ENCODE peak calls at places on chromosomes 7 and 10, in eight cellular contexts. One of them, this sample, is unnamed.

GRCh38 chr7:96833701-96834453 is 124.2 kb upstream of the SEM1 start:
- DNase-seq in hypothalamus: no peak
- DNase-seq in stimulated activated CD8-positive, alpha-beta memory T cell treated with anti-CD3 and anti-CD28 coated beads, Interleukin-4, amount 100 ng/mL, for 24 hours: no peak
- DNase-seq in prostate gland: no peak
- DNase-seq in activated T-cell treated with anti-CD3 and anti-CD28 coated beads, Interleukin-2, amount 50 U/mL, for 72 hours: no peak
- DNase-seq in right cardiac atrium: no peak
- DNase-seq in kidney tubule cell: peak
- DNase-seq in cardiac fibroblast: peak
- DNase-seq in this sample: no peak

GRCh38 chr7:72925546-72926120 is 738 bp downstream of the POM121 start:
- DNase-seq in hypothalamus: no peak
- DNase-seq in stimulated activated CD8-positive, alpha-beta memory T cell treated with anti-CD3 and anti-CD28 coated beads, Interleukin-4, amount 100 ng/mL, for 24 hours: no peak
- DNase-seq in prostate gland: no peak
- DNase-seq in activated T-cell treated with anti-CD3 and anti-CD28 coated beads, Interleukin-2, amount 50 U/mL, for 72 hours: no peak
- DNase-seq in right cardiac atrium: no peak
- DNase-seq in kidney tubule cell: no peak
- DNase-seq in cardiac fibroblast: peak
- DNase-seq in this sample: no peak

GRCh38 chr10:73768881-73769280 is 13.0 kb upstream of the CHCHD1 start:
- DNase-seq in hypothalamus: no peak
- DNase-seq in stimulated activated CD8-positive, alpha-beta memory T cell treated with anti-CD3 and anti-CD28 coated beads, Interleukin-4, amount 100 ng/mL, for 24 hours: no peak
- DNase-seq in prostate gland: no peak
- DNase-seq in activated T-cell treated with anti-CD3 and anti-CD28 coated beads, Interleukin-2, amount 50 U/mL, for 72 hours: peak
- DNase-seq in right cardiac atrium: no peak
- DNase-seq in kidney tubule cell: no peak
- DNase-seq in cardiac fibroblast: no peak
- DNase-seq in this sample: no peak

GRCh38 chr7:51045319-51046102 is 262.8 kb upstream of the GRB10 start:
- DNase-seq in hypothalamus: no peak
- DNase-seq in stimulated activated CD8-positive, alpha-beta memory T cell treated with anti-CD3 and anti-CD28 coated beads, Interleukin-4, amount 100 ng/mL, for 24 hours: no peak
- DNase-seq in prostate gland: no peak
- DNase-seq in activated T-cell treated with anti-CD3 and anti-CD28 coated beads, Interleukin-2, amount 50 U/mL, for 72 hours: no peak
- DNase-seq in right cardiac atrium: no peak
- DNase-seq in kidney tubule cell: peak
- DNase-seq in cardiac fibroblast: peak
- DNase-seq in this sample: no peak

GRCh38 chr7:18361756-18362155 is 133.8 kb upstream of the HDAC9 start:
- DNase-seq in hypothalamus: no peak
- DNase-seq in stimulated activated CD8-positive, alpha-beta memory T cell treated with anti-CD3 and anti-CD28 coated beads, Interleukin-4, amount 100 ng/mL, for 24 hours: no peak
- DNase-seq in prostate gland: no peak
- DNase-seq in activated T-cell treated with anti-CD3 and anti-CD28 coated beads, Interleukin-2, amount 50 U/mL, for 72 hours: no peak
- DNase-seq in right cardiac atrium: no peak
- DNase-seq in kidney tubule cell: peak
- DNase-seq in cardiac fibroblast: no peak
- DNase-seq in this sample: no peak

GRCh38 chr7:30472081-30472770 is 6.4 kb downstream of the NOD1 start:
- DNase-seq in hypothalamus: no peak
- DNase-seq in stimulated activated CD8-positive, alpha-beta memory T cell treated with anti-CD3 and anti-CD28 coated beads, Interleukin-4, amount 100 ng/mL, for 24 hours: no peak
- DNase-seq in prostate gland: no peak
- DNase-seq in activated T-cell treated with anti-CD3 and anti-CD28 coated beads, Interleukin-2, amount 50 U/mL, for 72 hours: no peak
- DNase-seq in right cardiac atrium: no peak
- DNase-seq in kidney tubule cell: no peak
- DNase-seq in cardiac fibroblast: no peak
- DNase-seq in this sample: no peak

GRCh38 chr10:48698971-48699627 is 14.4 kb downstream of the WDFY4 start:
- DNase-seq in hypothalamus: no peak
- DNase-seq in stimulated activated CD8-positive, alpha-beta memory T cell treated with anti-CD3 and anti-CD28 coated beads, Interleukin-4, amount 100 ng/mL, for 24 hours: no peak
- DNase-seq in prostate gland: no peak
- DNase-seq in activated T-cell treated with anti-CD3 and anti-CD28 coated beads, Interleukin-2, amount 50 U/mL, for 72 hours: no peak
- DNase-seq in right cardiac atrium: no peak
- DNase-seq in kidney tubule cell: peak
- DNase-seq in cardiac fibroblast: no peak
- DNase-seq in this sample: no peak

GRCh38 chr7:28986723-28987122 is 28.6 kb upstream of the TRIL start:
- DNase-seq in hypothalamus: no peak
- DNase-seq in stimulated activated CD8-positive, alpha-beta memory T cell treated with anti-CD3 and anti-CD28 coated beads, Interleukin-4, amount 100 ng/mL, for 24 hours: no peak
- DNase-seq in prostate gland: no peak
- DNase-seq in activated T-cell treated with anti-CD3 and anti-CD28 coated beads, Interleukin-2, amount 50 U/mL, for 72 hours: no peak
- DNase-seq in right cardiac atrium: no peak
- DNase-seq in kidney tubule cell: no peak
- DNase-seq in cardiac fibroblast: peak
- DNase-seq in this sample: no peak

GRCh38 chr10:117948493-117948892 is 98.2 kb downstream of the RAB11FIP2 start:
- DNase-seq in hypothalamus: no peak
- DNase-seq in stimulated activated CD8-positive, alpha-beta memory T cell treated with anti-CD3 and anti-CD28 coated beads, Interleukin-4, amount 100 ng/mL, for 24 hours: no peak
- DNase-seq in prostate gland: no peak
- DNase-seq in activated T-cell treated with anti-CD3 and anti-CD28 coated beads, Interleukin-2, amount 50 U/mL, for 72 hours: no peak
- DNase-seq in right cardiac atrium: no peak
- DNase-seq in kidney tubule cell: no peak
- DNase-seq in cardiac fibroblast: no peak
- DNase-seq in this sample: no peak

GRCh38 chr10:43138757-43139241 is 554 bp downstream of the CSGALNACT2 start:
- DNase-seq in hypothalamus: no peak
- DNase-seq in stimulated activated CD8-positive, alpha-beta memory T cell treated with anti-CD3 and anti-CD28 coated beads, Interleukin-4, amount 100 ng/mL, for 24 hours: peak
- DNase-seq in prostate gland: no peak
- DNase-seq in activated T-cell treated with anti-CD3 and anti-CD28 coated beads, Interleukin-2, amount 50 U/mL, for 72 hours: peak
- DNase-seq in right cardiac atrium: no peak
- DNase-seq in kidney tubule cell: peak
- DNase-seq in cardiac fibroblast: peak
- DNase-seq in this sample: no peak

GRCh38 chr7:84085147-84085546 is 109.4 kb downstream of the SEMA3A start:
- DNase-seq in hypothalamus: no peak
- DNase-seq in stimulated activated CD8-positive, alpha-beta memory T cell treated with anti-CD3 and anti-CD28 coated beads, Interleukin-4, amount 100 ng/mL, for 24 hours: no peak
- DNase-seq in prostate gland: no peak
- DNase-seq in activated T-cell treated with anti-CD3 and anti-CD28 coated beads, Interleukin-2, amount 50 U/mL, for 72 hours: no peak
- DNase-seq in right cardiac atrium: no peak
- DNase-seq in kidney tubule cell: no peak
- DNase-seq in cardiac fibroblast: peak
- DNase-seq in this sample: no peak

GRCh38 chr10:133388265-133388972 is 5.5 kb upstream of the MTG1 start:
- DNase-seq in hypothalamus: no peak
- DNase-seq in stimulated activated CD8-positive, alpha-beta memory T cell treated with anti-CD3 and anti-CD28 coated beads, Interleukin-4, amount 100 ng/mL, for 24 hours: no peak
- DNase-seq in prostate gland: no peak
- DNase-seq in activated T-cell treated with anti-CD3 and anti-CD28 coated beads, Interleukin-2, amount 50 U/mL, for 72 hours: no peak
- DNase-seq in right cardiac atrium: no peak
- DNase-seq in kidney tubule cell: no peak
- DNase-seq in cardiac fibroblast: no peak
- DNase-seq in this sample: no peak

GRCh38 chr7:151719031-151719894 is 157.7 kb downstream of the PRKAG2 start:
- DNase-seq in hypothalamus: no peak
- DNase-seq in stimulated activated CD8-positive, alpha-beta memory T cell treated with anti-CD3 and anti-CD28 coated beads, Interleukin-4, amount 100 ng/mL, for 24 hours: no peak
- DNase-seq in prostate gland: no peak
- DNase-seq in activated T-cell treated with anti-CD3 and anti-CD28 coated beads, Interleukin-2, amount 50 U/mL, for 72 hours: no peak
- DNase-seq in right cardiac atrium: no peak
- DNase-seq in kidney tubule cell: no peak
- DNase-seq in cardiac fibroblast: no peak
- DNase-seq in this sample: no peak

GRCh38 chr7:40709077-40709964 is 574.5 kb downstream of the SUGCT start:
- DNase-seq in hypothalamus: no peak
- DNase-seq in stimulated activated CD8-positive, alpha-beta memory T cell treated with anti-CD3 and anti-CD28 coated beads, Interleukin-4, amount 100 ng/mL, for 24 hours: no peak
- DNase-seq in prostate gland: no peak
- DNase-seq in activated T-cell treated with anti-CD3 and anti-CD28 coated beads, Interleukin-2, amount 50 U/mL, for 72 hours: peak
- DNase-seq in right cardiac atrium: no peak
- DNase-seq in kidney tubule cell: no peak
- DNase-seq in cardiac fibroblast: peak
- DNase-seq in this sample: no peak

GRCh38 chr7:131231381-131232220 is 96.1 kb upstream of the MKLN1 start:
- DNase-seq in hypothalamus: no peak
- DNase-seq in stimulated activated CD8-positive, alpha-beta memory T cell treated with anti-CD3 and anti-CD28 coated beads, Interleukin-4, amount 100 ng/mL, for 24 hours: peak
- DNase-seq in prostate gland: no peak
- DNase-seq in activated T-cell treated with anti-CD3 and anti-CD28 coated beads, Interleukin-2, amount 50 U/mL, for 72 hours: peak
- DNase-seq in right cardiac atrium: peak
- DNase-seq in kidney tubule cell: no peak
- DNase-seq in cardiac fibroblast: peak
- DNase-seq in this sample: peak

This sample was measured in left cardiac atrium.